ENCODE peak calls at places on chromosomes 12 and 14, in five cellular contexts. One of them, this sample, is unnamed.

GRCh38 chr12:96195845-96196451 is 1.8 kb downstream of the ELK3 start:
- DNase-seq in EH: peak
- DNase-seq in substantia nigra: no peak
- DNase-seq in GM13977: no peak
- DNase-seq in HFF-Myc: no peak
- DNase-seq in this sample: peak

GRCh38 chr12:61521258-61521657 is 738.9 kb upstream of the USP15 start:
- DNase-seq in EH: no peak
- DNase-seq in substantia nigra: no peak
- DNase-seq in GM13977: no peak
- DNase-seq in HFF-Myc: no peak
- DNase-seq in this sample: no peak

GRCh38 chr12:34597548-34598351 is 575.5 kb downstream of the ALG10 start:
- DNase-seq in EH: no peak
- DNase-seq in substantia nigra: no peak
- DNase-seq in GM13977: peak
- DNase-seq in HFF-Myc: no peak
- DNase-seq in this sample: no peak

GRCh38 chr14:88251650-88252049 is 71.4 kb downstream of the KCNK10 start:
- DNase-seq in EH: no peak
- DNase-seq in substantia nigra: no peak
- DNase-seq in GM13977: no peak
- DNase-seq in HFF-Myc: no peak
- DNase-seq in this sample: no peak

GRCh38 chr14:59320771-59321170 is 132.3 kb downstream of the DAAM1 start:
- DNase-seq in EH: no peak
- DNase-seq in substantia nigra: no peak
- DNase-seq in GM13977: no peak
- DNase-seq in HFF-Myc: no peak
- DNase-seq in this sample: no peak

GRCh38 chr12:69099201-69099837 is 140.1 kb upstream of the CPSF6 start:
- DNase-seq in EH: no peak
- DNase-seq in substantia nigra: no peak
- DNase-seq in GM13977: no peak
- DNase-seq in HFF-Myc: no peak
- DNase-seq in this sample: no peak

GRCh38 chr14:98170580-98170979 is 1101.4 kb downstream of the BCL11B start:
- DNase-seq in EH: no peak
- DNase-seq in substantia nigra: no peak
- DNase-seq in GM13977: no peak
- DNase-seq in HFF-Myc: no peak
- DNase-seq in this sample: no peak

GRCh38 chr12:99223554-99223953 is 424.0 kb upstream of the GARIN6 start:
- DNase-seq in EH: no peak
- DNase-seq in substantia nigra: no peak
- DNase-seq in GM13977: no peak
- DNase-seq in HFF-Myc: no peak
- DNase-seq in this sample: no peak

GRCh38 chr14:102525213-102526143 is 15.9 kb upstream of the ANKRD9 start:
- DNase-seq in EH: peak
- DNase-seq in substantia nigra: no peak
- DNase-seq in GM13977: no peak
- DNase-seq in HFF-Myc: no peak
- DNase-seq in this sample: peak

GRCh38 chr12:56931474-56931978 is 2.7 kb downstream of the SDR9C7 start:
- DNase-seq in EH: peak
- DNase-seq in substantia nigra: no peak
- DNase-seq in GM13977: no peak
- DNase-seq in HFF-Myc: peak
- DNase-seq in this sample: peak

This sample was measured in EL.